ENCODE peak calls at places on chromosomes 2 and 18, in four cellular contexts. I is K562, Q is WTC11, F is IMR-90. C is an unnamed sample.

GRCh38 chr2:233354971-233355574 is 779 bp downstream of the DGKD start:
- DNase-seq in I (no peak), Q (peak), F (no peak), C (no peak)

GRCh38 chr2:34549710-34550345 is 950.7 kb upstream of the FAM98A start:
- DNase-seq in I (no peak), Q (no peak), F (no peak), C (no peak)

GRCh38 chr2:153641046-153641445 is 162.5 kb upstream of the RPRM start:
- DNase-seq in I (no peak), Q (no peak), F (no peak), C (no peak)

GRCh38 chr2:24122356-24123211 is 550 bp downstream of the PFN4 start:
- DNase-seq in I (no peak), Q (no peak), F (peak), C (peak)

GRCh38 chr2:106085441-106085911 is 108.6 kb downstream of the UXS1 start:
- DNase-seq in I (peak), Q (no peak), F (peak), C (no peak)

GRCh38 chr2:221389909-221390308 is 182.2 kb downstream of the EPHA4 start:
- DNase-seq in I (no peak), Q (no peak), F (no peak), C (no peak)

GRCh38 chr18:8673276-8674209 is 31.8 kb upstream of the MTCL1 start:
- DNase-seq in I (no peak), Q (no peak), F (peak), C (peak)

GRCh38 chr2:218259099-218259921 is 1.5 kb upstream of the GPBAR1 start:
- DNase-seq in I (no peak), Q (no peak), F (peak), C (no peak)

GRCh38 chr2:83196225-83196624 is 1262.9 kb downstream of the SUCLG1 start:
- DNase-seq in I (no peak), Q (no peak), F (peak), C (no peak)

GRCh38 chr2:85935170-85935745 is 46.5 kb upstream of the ST3GAL5 start:
- DNase-seq in I (no peak), Q (no peak), F (no peak), C (no peak)

GRCh38 chr2:239079671-239080294 is 231.9 kb downstream of the TWIST2 start:
- DNase-seq in I (no peak), Q (no peak), F (no peak), C (no peak)

GRCh38 chr2:71419145-71419544 is 34.2 kb upstream of the DYSF start:
- DNase-seq in I (no peak), Q (no peak), F (no peak), C (no peak)

GRCh38 chr18:32549248-32549842 is 78.7 kb upstream of the GAREM1 start:
- DNase-seq in I (peak), Q (peak), F (peak), C (peak)

GRCh38 chr2:229475753-229476152 is 204.7 kb upstream of the PID1 start:
- DNase-seq in I (no peak), Q (no peak), F (no peak), C (peak)

GRCh38 chr18:493974-494601 is 6.4 kb downstream of the COLEC12 start:
- DNase-seq in I (no peak), Q (no peak), F (peak), C (no peak)

GRCh38 chr2:161586517-161587167 is 37.6 kb upstream of the SLC4A10 start:
- DNase-seq in I (peak), Q (no peak), F (peak), C (peak)

GRCh38 chr2:174606336-174606735 is 8.7 kb upstream of the WIPF1 start:
- DNase-seq in I (no peak), Q (no peak), F (peak), C (peak)

GRCh38 chr18:22542400-22542835 is 124.7 kb upstream of the CTAGE1 start:
- DNase-seq in I (no peak), Q (no peak), F (peak), C (no peak)

GRCh38 chr2:158732573-158733429 is 62.3 kb upstream of the DAPL1 start:
- DNase-seq in I (no peak), Q (no peak), F (no peak), C (no peak)

GRCh38 chr18:58310517-58310916 is 266.5 kb downstream of the NEDD4L start:
- DNase-seq in I (no peak), Q (no peak), F (no peak), C (no peak)

GRCh38 chr2:18425186-18425585 is 135.3 kb downstream of the RDH14 start:
- DNase-seq in I (no peak), Q (no peak), F (no peak), C (no peak)

GRCh38 chr2:173044686-173045085 is 31.0 kb upstream of the MAP3K20 start:
- DNase-seq in I (no peak), Q (no peak), F (no peak), C (no peak)

GRCh38 chr2:236659758-236660150 is 90.1 kb downstream of the ACKR3 start:
- DNase-seq in I (no peak), Q (no peak), F (peak), C (peak)

GRCh38 chr2:172893111-172893510 is 157.5 kb downstream of the RAPGEF4 start:
- DNase-seq in I (no peak), Q (no peak), F (no peak), C (no peak)

DNA sequence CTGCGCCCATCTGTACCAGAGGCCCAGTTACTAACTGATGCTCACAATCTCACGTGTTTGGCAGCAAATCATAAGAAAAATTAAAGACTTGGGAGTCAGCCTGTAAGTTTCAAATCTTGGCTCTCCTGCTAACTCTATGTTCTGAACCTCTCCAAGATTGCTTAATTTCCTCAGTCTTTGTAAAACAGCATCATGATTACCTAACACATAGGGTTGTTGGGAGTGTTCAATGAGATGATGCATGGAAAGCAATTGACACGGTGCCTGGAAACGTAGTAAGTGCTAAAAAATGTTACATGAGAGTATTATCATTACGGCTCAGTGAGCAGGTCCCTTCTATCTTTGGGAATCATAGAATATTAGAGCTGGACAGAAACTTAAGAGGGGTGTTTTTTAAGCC is 497.6 kb upstream of the TCF4 start:
- DNase-seq in I (no peak), Q (no peak), F (peak), C (no peak)
- TF ChIP-seq USF2 in I (no peak), Q (no peak), F (no peak), C (no peak)

GRCh38 chr2:14425869-14426268 is 206.6 kb upstream of the LRATD1 start:
- DNase-seq in I (no peak), Q (no peak), F (no peak), C (no peak)
- TF ChIP-seq USF2 in I (no peak), Q (no peak), F (no peak), C (no peak)

DNA sequence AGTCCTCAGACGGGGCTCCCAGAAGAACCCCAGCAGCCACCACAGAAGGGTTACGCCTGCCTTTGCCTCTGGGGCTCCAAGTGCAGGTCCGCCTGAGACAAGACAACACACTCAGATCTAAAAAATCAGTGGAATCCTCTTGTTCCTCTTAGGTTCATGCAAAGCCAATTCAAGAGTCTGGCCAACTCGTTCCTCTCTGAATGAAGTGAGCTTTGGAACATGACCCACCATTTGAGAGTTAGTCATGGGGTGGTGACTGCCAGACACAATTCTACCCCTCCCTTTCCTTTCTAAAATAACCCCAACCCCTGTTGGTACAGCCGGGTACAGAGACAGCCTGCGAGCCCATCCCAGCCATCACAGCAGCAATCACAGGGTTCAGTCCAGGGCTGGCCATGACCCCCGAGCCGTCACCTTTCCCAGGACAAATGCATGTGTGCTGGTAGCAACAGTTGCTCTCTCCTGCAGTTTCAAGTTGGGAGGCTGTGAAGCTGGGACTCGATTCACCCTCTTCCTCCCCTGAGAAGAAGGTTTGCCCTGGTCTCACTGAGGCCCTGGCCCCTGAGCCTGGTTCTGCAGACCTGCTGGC is 183.1 kb upstream of the SH3BP4 start:
- DNase-seq in I (no peak), Q (no peak), F (peak), C (no peak)
- TF ChIP-seq USF2 in I (no peak), Q (no peak), F (no peak), C (no peak)

DNA sequence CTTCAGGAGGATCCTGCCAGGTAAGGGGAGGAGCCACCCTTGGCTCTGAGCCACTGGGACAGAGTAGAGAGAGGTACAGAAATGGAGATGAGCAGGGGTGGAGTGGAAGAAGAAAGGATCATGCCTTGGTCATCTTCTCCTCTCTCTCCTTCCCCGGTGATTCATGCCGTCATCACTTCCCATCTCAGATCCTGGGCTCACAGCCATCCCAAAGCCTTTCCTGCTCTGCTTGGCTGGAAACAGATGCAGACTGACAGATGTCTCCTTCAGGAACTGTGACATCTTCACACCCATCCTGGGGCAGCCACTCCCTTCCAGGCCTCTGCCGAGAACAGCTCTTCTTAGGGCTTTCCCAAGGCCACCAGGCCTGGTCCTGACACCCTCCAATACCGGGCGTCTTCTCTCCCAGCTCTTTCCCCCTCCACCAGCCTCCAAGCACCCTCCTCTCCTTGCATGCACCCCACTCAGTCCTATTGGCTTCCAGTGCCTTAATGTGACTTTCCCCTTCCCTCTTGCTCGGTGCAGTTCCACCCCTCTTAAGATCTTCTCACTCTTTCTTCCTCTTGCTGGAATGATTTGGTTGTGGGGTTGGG is 58.3 kb upstream of the TNP1 start:
- DNase-seq in I (no peak), Q (no peak), F (peak), C (peak)
- TF ChIP-seq USF2 in I (no peak), Q (no peak), F (no peak), C (no peak)